ENCODE peak calls at places on chromosome 13, in four cellular contexts. G is HL-60; M is CD8-positive, alpha-beta T cell; X is AG04450. T is an unnamed sample.

GRCh38 chr13:80048030-80048429 is 292.9 kb downstream of the SPRY2 start:
- DNase-seq in G (no peak), M (no peak), X (no peak), T (peak; percentile 43)

GRCh38 chr13:67278230-67278629 is 48.1 kb upstream of the PCDH9 start:
- DNase-seq in G (no peak), M (no peak), X (peak; percentile 43), T (peak; percentile 50)

GRCh38 chr13:73062368-73062767 is 3.6 kb downstream of the KLF5 start:
- DNase-seq in G (no peak), M (no peak), X (no peak), T (no peak)

GRCh38 chr13:37106642-37107041 is 1.2 kb upstream of the CSNK1A1L start:
- DNase-seq in G (no peak), M (no peak), X (no peak), T (no peak)

GRCh38 chr13:29975287-29975686 is 124.9 kb upstream of the UBL3 start:
- DNase-seq in G (no peak), M (no peak), X (no peak), T (no peak)

GRCh38 chr13:110330491-110331001 is 23.5 kb downstream of the COL4A2 start:
- DNase-seq in G (no peak), M (no peak), X (no peak), T (no peak)

GRCh38 chr13:48733739-48734329 is 80.1 kb downstream of the CYSLTR2 start:
- DNase-seq in G (no peak), M (no peak), X (no peak), T (no peak)

GRCh38 chr13:32496574-32497160 is 41.9 kb downstream of the N4BP2L2 start:
- DNase-seq in G (no peak), M (no peak), X (no peak), T (no peak)

GRCh38 chr13:22076658-22077057 is 405.8 kb downstream of the FGF9 start:
- DNase-seq in G (no peak), M (no peak), X (no peak), T (no peak)

GRCh38 chr13:69565334-69565733 is 542.3 kb upstream of the ATXN8OS start:
- DNase-seq in G (peak; percentile 8), M (no peak), X (no peak), T (no peak)

GRCh38 chr13:27770809-27771208 is 21.5 kb upstream of the GSX1 start:
- DNase-seq in G (no peak), M (peak; percentile 20), X (no peak), T (no peak)

GRCh38 chr13:40394304-40394983 is 272.0 kb downstream of the FOXO1 start:
- DNase-seq in G (no peak), M (no peak), X (no peak), T (no peak)

GRCh38 chr13:94154362-94154761 is 325.1 kb downstream of the DCT start:
- DNase-seq in G (no peak), M (no peak), X (no peak), T (peak; percentile 91)

GRCh38 chr13:34671136-34671535 is 270.9 kb upstream of the NBEA start:
- DNase-seq in G (no peak), M (no peak), X (no peak), T (no peak)

GRCh38 chr13:33842207-33842606 is 24.3 kb downstream of the RFC3 start:
- DNase-seq in G (no peak), M (no peak), X (no peak), T (no peak)

GRCh38 chr13:107874456-107874855 is 340.9 kb downstream of the LIG4 start:
- DNase-seq in G (no peak), M (no peak), X (no peak), T (no peak)

GRCh38 chr13:30409911-30410704 is 12.2 kb upstream of the UBE2L5 start:
- DNase-seq in G (no peak), M (no peak), X (no peak), T (peak; percentile 38)

GRCh38 chr13:60392136-60392535 is 4.9 kb upstream of the TDRD3 start:
- DNase-seq in G (no peak), M (no peak), X (no peak), T (no peak)

GRCh38 chr13:79470666-79471065 is 10.3 kb upstream of the NDFIP2 start:
- DNase-seq in G (no peak), M (no peak), X (no peak), T (no peak)

GRCh38 chr13:93963266-93964131 is 516.0 kb downstream of the DCT start:
- DNase-seq in G (no peak), M (no peak), X (no peak), T (no peak)

GRCh38 chr13:33352520-33352919 is 67.0 kb upstream of the STARD13 start:
- DNase-seq in G (no peak), M (no peak), X (no peak), T (no peak)

GRCh38 chr13:57409121-57409520 is 222.4 kb upstream of the PCDH17 start:
- DNase-seq in G (no peak), M (no peak), X (no peak), T (no peak)

GRCh38 chr13:107238262-107238661 is 670.3 kb upstream of the ARGLU1 start:
- DNase-seq in G (no peak), M (no peak), X (no peak), T (no peak)

GRCh38 chr13:33525759-33526158 is 240.2 kb upstream of the STARD13 start:
- DNase-seq in G (no peak), M (no peak), X (no peak), T (no peak)

GRCh38 chr13:105442941-105443340 is 1092.5 kb downstream of the EFNB2 start:
- DNase-seq in G (no peak), M (no peak), X (peak; percentile 95), T (peak; percentile 99)

GRCh38 chr13:45167611-45168554 is 33.0 kb downstream of the KCTD4 start:
- DNase-seq in G (no peak), M (no peak), X (no peak), T (peak; percentile 83)

GRCh38 chr13:101946411-101946810 is 455.4 kb downstream of the FGF14 start:
- DNase-seq in G (no peak), M (no peak), X (no peak), T (no peak)

GRCh38 chr13:101424381-101425155 is 8.3 kb upstream of the NALCN start:
- DNase-seq in G (no peak), M (no peak), X (peak; percentile 4), T (peak; percentile 66)

GRCh38 chr13:51818771-51819511 is 15.0 kb upstream of the DHRS12 start:
- DNase-seq in G (no peak), M (no peak), X (peak; percentile 10), T (no peak)

GRCh38 chr13:105084931-105085330 is 1450.5 kb downstream of the EFNB2 start:
- DNase-seq in G (no peak), M (no peak), X (no peak), T (no peak)

GRCh38 chr13:39224841-39225240 is 186.6 kb downstream of the NHLRC3 start:
- DNase-seq in G (no peak), M (no peak), X (no peak), T (no peak)
- TF ChIP-seq CTCF in G (no peak), M (no peak), X (no peak), T (no peak)

GRCh38 chr13:71760226-71760591 is 106.8 kb downstream of the DACH1 start:
- DNase-seq in G (no peak), M (no peak), X (no peak), T (peak; percentile 31)

GRCh38 chr13:71758823-71759222 is 108.2 kb downstream of the DACH1 start:
- DNase-seq in G (no peak), M (no peak), X (no peak), T (peak; percentile 54)

GRCh38 chr13:71754407-71754974 is 112.5 kb downstream of the DACH1 start:
- DNase-seq in G (no peak), M (no peak), X (no peak), T (no peak)

GRCh38 chr13:71759506-71760225 is 107.3 kb downstream of the DACH1 start:
- DNase-seq in G (no peak), M (no peak), X (no peak), T (peak; percentile 78)
- H3K4me3 ChIP-seq in G (no peak overlapping the region), M (no peak overlapping the region), X (no peak overlapping the region), T (peak overlapping the region; percentile 5)

DNA sequence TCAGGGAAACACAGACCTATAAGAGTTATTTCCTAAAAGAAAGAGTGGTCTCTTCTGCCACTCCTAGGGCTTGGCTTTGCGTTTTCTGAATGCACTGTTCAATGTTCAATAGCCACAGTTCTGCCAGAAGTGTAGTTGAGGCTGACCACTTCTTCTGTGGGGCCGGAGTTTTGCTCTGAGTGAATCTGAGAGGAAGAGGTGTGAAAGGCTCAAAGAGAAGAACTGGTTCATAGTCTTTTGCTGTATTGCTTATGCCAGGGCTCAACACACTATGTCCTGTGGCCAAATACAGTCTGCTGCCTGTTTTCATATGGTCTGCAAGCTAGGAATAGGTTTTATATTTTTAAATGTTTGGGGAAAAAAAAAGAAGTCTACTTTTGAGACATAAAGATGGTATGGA is 128.2 kb downstream of the STOML3 start:
- DNase-seq in G (no peak), M (no peak), X (no peak), T (no peak)
- TF ChIP-seq CTCF in G (no peak), M (no peak), X (no peak), T (no peak)

DNA sequence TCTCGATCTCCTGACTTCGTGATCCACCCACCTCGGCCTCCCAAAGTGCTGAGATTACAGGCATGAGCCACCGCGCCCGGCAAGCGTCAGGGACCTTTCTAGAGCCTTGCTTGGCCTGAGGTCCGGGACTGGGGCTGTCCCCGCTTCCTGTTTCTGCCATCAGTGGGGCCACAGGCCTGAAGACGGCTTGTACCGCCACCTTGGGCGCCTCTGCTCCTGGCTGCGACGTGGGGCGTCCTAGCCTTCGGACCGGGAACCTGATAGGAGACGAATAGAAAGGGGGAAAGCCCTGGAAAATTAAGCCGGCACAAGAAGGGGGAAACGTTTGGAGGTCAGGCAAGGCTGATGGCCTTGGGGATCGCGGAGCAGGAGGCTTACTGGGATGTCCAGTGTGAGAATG is 35.1 kb downstream of the RNF6 start:
- DNase-seq in G (no peak), M (no peak), X (no peak), T (no peak)
- H3K4me3 ChIP-seq in G (peak overlapping the region; percentile 48), M (peak overlapping the region; percentile 37), X (peak overlapping the region; percentile 52), T (peak overlapping the region; percentile 43)

T was measured in retinal pigment epithelial cell.